ENCODE peak calls at places on chromosomes 7 and 10, in five cellular contexts. S is CD8-positive, alpha-beta T cell; P is AG04449; Y is stomach; F is HCT116. R is an unnamed sample.
A peak's percentile ranks its signal among the peaks of the same experiment; 100 is the strongest.

GRCh38 chr10:14879055-14879800 is 562 bp downstream of the SUV39H2 start:
- DNase-seq in S (peak; percentile 6), P (no peak), Y (no peak), F (no peak), R (no peak)

GRCh38 chr10:11547111-11547625 is 64.3 kb downstream of the USP6NL start:
- DNase-seq in S (no peak), P (no peak), Y (no peak), F (no peak), R (no peak)

GRCh38 chr7:37683263-37684120 is at the start of gene GPR141:
- DNase-seq in S (no peak), P (no peak), Y (no peak), F (no peak), R (no peak)

GRCh38 chr10:103714232-103714891 is 141.0 kb downstream of the SH3PXD2A start:
- DNase-seq in S (no peak), P (no peak), Y (no peak), F (no peak), R (no peak)

GRCh38 chr10:55311823-55312431 is 510.9 kb upstream of the PCDH15 start:
- DNase-seq in S (no peak), P (no peak), Y (no peak), F (no peak), R (no peak)

GRCh38 chr7:39509441-39509840 is 56.8 kb upstream of the YAE1 start:
- DNase-seq in S (no peak), P (no peak), Y (no peak), F (no peak), R (no peak)

GRCh38 chr10:4833286-4833685 is 7.3 kb downstream of the AKR1E2 start:
- DNase-seq in S (no peak), P (no peak), Y (no peak), F (no peak), R (no peak)

GRCh38 chr10:71755179-71755879 is 18.0 kb downstream of the VSIR start:
- DNase-seq in S (no peak), P (no peak), Y (no peak), F (no peak), R (no peak)

GRCh38 chr10:124372906-124373305 is 45.8 kb downstream of the OAT start:
- DNase-seq in S (no peak), P (no peak), Y (no peak), F (no peak), R (no peak)

GRCh38 chr7:54964136-54964535 is 54.7 kb upstream of the EGFR start:
- DNase-seq in S (no peak), P (no peak), Y (no peak), F (no peak), R (no peak)

GRCh38 chr10:84493951-84494848 is 165.8 kb downstream of the CCSER2 start:
- DNase-seq in S (no peak), P (no peak), Y (no peak), F (peak; percentile 77), R (no peak)

GRCh38 chr10:71697938-71698709 is 21.5 kb downstream of the C10orf105 start:
- DNase-seq in S (peak; percentile 25), P (no peak), Y (no peak), F (no peak), R (no peak)

GRCh38 chr7:82685214-82685613 is 241.6 kb upstream of the CACNA2D1 start:
- DNase-seq in S (no peak), P (no peak), Y (no peak), F (no peak), R (no peak)

GRCh38 chr10:51895209-51895608 is 195.8 kb upstream of the CSTF2T start:
- DNase-seq in S (no peak), P (peak; percentile 57), Y (no peak), F (no peak), R (peak; percentile 51)

GRCh38 chr10:5448333-5449048 is 36.1 kb downstream of the NET1 start:
- DNase-seq in S (no peak), P (no peak), Y (no peak), F (no peak), R (no peak)

GRCh38 chr7:129493555-129493954 is 8.8 kb upstream of the SMKR1 start:
- DNase-seq in S (no peak), P (no peak), Y (no peak), F (no peak), R (no peak)

GRCh38 chr7:94294471-94295131 is 100.1 kb upstream of the COL1A2 start:
- DNase-seq in S (no peak), P (no peak), Y (no peak), F (no peak), R (no peak)

GRCh38 chr7:94295805-94296204 is 98.9 kb upstream of the COL1A2 start:
- DNase-seq in S (no peak), P (no peak), Y (no peak), F (no peak), R (no peak)

GRCh38 chr7:94297397-94297838 is 97.3 kb upstream of the COL1A2 start:
- DNase-seq in S (no peak), P (peak; percentile 94), Y (peak; percentile 32), F (no peak), R (no peak)

GRCh38 chr7:94298943-94299342 is 95.8 kb upstream of the COL1A2 start:
- DNase-seq in S (no peak), P (no peak), Y (no peak), F (no peak), R (no peak)

DNA sequence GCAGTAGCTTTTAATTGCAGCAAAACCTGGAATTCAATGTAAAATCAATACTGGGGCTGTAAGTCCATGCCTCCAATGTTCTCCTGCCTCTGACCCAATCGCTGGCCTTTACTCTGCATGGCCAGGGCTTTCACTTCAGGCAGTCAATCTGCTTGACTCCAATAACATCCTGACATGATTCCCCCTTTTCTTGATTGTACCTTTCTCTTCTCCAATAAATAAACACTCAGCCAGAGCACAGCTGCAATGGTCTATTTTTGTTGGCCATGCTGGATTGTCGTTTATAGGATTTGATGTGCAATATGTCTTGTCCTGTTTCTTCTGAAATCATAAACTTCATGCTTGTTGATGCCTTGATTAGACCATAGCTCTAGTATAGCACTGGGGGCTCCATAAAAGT is 97.8 kb upstream of the COL1A2 start:
- DNase-seq in S (no peak), P (no peak), Y (no peak), F (no peak), R (no peak)
- H3K4me3 ChIP-seq in S (no peak overlapping the region), P (peak overlapping the region; percentile 32), Y (no peak overlapping the region), F (no peak overlapping the region), R (no peak overlapping the region)

DNA sequence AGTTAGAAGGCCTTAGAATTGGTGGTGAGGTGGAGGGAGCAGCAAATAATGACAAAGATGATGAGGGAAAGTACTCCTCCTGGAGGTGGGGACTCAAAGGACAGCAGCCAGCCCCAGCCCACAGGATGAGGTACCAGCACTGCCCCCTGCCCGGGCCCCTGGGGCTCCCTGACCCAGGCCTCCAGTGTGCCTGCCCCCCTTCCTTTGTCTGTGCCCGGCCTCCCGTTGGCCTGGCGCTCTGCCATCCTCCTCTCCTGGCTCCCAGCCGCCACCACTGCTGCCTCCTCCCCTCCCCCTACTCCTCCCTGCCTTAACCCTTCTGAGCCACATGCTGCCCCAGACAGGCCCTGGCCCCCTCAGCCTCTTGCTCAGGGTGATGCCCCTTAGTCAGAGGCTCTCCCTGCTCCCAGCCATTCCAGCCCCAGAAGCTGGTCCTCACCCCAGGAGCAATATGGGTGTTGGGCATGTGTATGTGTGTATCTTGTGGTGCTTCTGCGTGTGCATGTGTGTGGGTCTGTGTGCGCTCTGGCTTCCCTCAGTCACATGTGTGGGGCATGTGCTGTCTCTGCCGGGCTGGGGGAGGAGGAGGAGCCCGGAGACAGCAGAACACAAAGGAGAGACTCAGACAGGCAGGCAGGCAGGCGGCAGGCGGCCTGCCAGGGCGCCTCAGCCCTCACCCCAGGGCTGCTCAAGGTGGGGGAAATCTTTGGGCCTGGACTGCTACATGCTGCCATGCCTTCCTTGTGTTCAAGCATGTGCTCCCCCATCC is 2.6 kb downstream of the LDB1 start:
- DNase-seq in S (peak; percentile 38), P (no peak), Y (peak; percentile 91), F (no peak), R (peak; percentile 83)
- H3K4me3 ChIP-seq in S (peak overlapping the region; percentile 94), P (peak overlapping the region; percentile 91), Y (peak overlapping the region; percentile 85), F (peak overlapping the region; percentile 27), R (no peak overlapping the region)

GRCh38 chr10:77637474-77637985 is at the start of gene KCNMA1:
- DNase-seq in S (no peak), P (no peak), Y (no peak), F (no peak), R (peak; percentile 23)
- H3K4me3 ChIP-seq in S (no peak within 1 kb of the TSS), P (peak within 1 kb of the TSS; percentile 89), Y (peak within 1 kb of the TSS; percentile 60), F (no peak within 1 kb of the TSS), R (peak within 1 kb of the TSS; percentile 71)

GRCh38 chr7:138625084-138625848 is 75.9 kb downstream of the SVOPL start:
- DNase-seq in S (no peak), P (no peak), Y (no peak), F (no peak), R (no peak)
- H3K4me3 ChIP-seq in S (peak overlapping the region; percentile 7), P (no peak overlapping the region), Y (no peak overlapping the region), F (no peak overlapping the region), R (no peak overlapping the region)

DNA sequence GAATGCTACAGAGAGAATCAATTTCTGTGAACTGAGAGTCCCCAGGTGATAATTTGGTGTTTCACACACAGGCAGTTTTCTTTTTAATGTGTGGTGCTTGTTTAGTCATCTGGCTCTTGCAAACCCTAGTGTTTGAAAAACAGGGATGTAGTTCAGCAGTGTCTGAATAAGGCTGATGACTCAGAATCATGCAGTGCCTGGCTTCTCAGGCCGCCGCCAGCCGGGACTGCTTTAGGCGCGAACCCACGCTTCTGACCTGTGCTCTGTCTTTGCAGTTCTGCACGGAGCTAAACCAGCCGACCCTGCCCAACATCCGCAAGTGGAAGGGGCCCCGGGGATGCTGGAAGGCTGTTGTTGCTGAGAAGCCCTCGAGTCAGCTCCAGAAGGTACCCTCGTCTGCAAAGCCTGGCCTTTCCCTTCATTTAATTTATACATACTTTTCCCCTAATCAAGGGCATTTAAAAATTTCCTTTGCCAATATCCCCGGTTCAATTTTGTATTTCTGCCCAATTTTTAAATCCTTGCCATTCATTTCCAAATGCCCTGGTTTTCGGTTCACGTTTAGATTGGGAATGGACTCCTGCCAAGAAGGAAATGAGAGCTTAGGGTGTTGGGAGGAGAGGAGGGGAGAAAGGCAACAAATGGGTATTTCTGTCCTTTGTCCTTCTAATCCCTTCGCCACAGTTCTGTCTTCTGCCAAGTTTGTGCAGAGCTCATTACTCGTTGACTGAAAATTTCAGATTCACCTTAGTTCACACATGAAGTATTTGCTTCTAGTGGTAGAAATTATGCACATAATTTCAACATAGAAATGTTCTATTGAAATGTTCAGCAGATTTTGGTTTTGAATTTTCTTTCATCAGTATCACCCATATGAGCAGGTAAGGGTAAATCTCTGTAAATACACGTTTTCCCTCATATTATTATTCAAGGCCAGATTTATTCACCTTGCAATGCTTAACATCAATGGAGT is 108.5 kb upstream of the ANLN start:
- DNase-seq in S (no peak), P (peak; percentile 52), Y (peak; percentile 69), F (peak; percentile 34), R (no peak)
- H3K4me3 ChIP-seq in S (no peak overlapping the region), P (peak overlapping the region; percentile 34), Y (peak overlapping the region; percentile 18), F (peak overlapping the region; percentile 35), R (no peak overlapping the region)

GRCh38 chr10:33155720-33156638 is 178.5 kb downstream of the NRP1 start:
- DNase-seq in S (no peak), P (no peak), Y (no peak), F (no peak), R (no peak)
- H3K4me3 ChIP-seq in S (no peak overlapping the region), P (no peak overlapping the region), Y (no peak overlapping the region), F (peak overlapping the region; percentile 19), R (no peak overlapping the region)